ENCODE peak calls at places on chromosomes 5 and 9, in ten cellular contexts. Y, G, B, W, C, N, S, V, Q and Z are unnamed samples.

GRCh38 chr5:11528720-11529119 is 375.5 kb downstream of the CTNND2 start:
- DNase-seq in Y (no peak), Q (no peak), G (no peak), V (peak), S (peak), W (no peak), C (no peak), N (no peak), B (no peak), Z (no peak)

GRCh38 chr5:16685069-16685468 is 68.3 kb upstream of the RETREG1 start:
- DNase-seq in V (no peak), N (no peak), C (no peak), S (no peak), B (no peak), W (no peak), Y (no peak), G (no peak), Q (no peak), Z (no peak)

GRCh38 chr5:82470185-82470584 is 192.0 kb upstream of the RPS23 start:
- DNase-seq in N (no peak), C (no peak), W (peak), S (no peak), V (no peak), Q (no peak), G (no peak), B (no peak), Y (no peak), Z (no peak)

GRCh38 chr9:136544549-136545064 is 1.2 kb downstream of the NOTCH1 start:
- DNase-seq in Y (no peak), N (peak), B (peak), V (peak), W (peak), C (peak), S (peak), G (peak), Q (peak), Z (peak)

GRCh38 chr5:180494510-180495181 is 467 bp downstream of the CNOT6 start:
- DNase-seq in W (no peak), N (peak), S (peak), B (no peak), Q (peak), C (peak), G (peak), V (peak), Y (no peak), Z (peak)

GRCh38 chr5:123450641-123451421 is 27.6 kb upstream of the CEP120 start:
- DNase-seq in N (no peak), B (no peak), W (no peak), Y (no peak), C (no peak), G (no peak), Q (peak), V (no peak), S (no peak), Z (no peak)

GRCh38 chr9:120820095-120820494 is 22.6 kb downstream of the PSMD5 start:
- DNase-seq in Q (no peak), V (no peak), C (no peak), N (no peak), B (no peak), S (no peak), Y (no peak), G (no peak), W (no peak), Z (no peak)

GRCh38 chr9:124868511-124869465 is 6.9 kb downstream of the ARPC5L start:
- DNase-seq in G (peak), Q (peak), C (peak), Y (no peak), N (peak), S (peak), V (peak), B (peak), W (peak), Z (peak)

GRCh38 chr9:124264812-124265211 is 7.1 kb downstream of the NEK6 start:
- DNase-seq in G (no peak), Y (no peak), W (no peak), V (no peak), S (no peak), Q (no peak), N (no peak), C (no peak), B (no peak), Z (no peak)

GRCh38 chr9:76510041-76510440 is 51.1 kb downstream of the GCNT1 start:
- DNase-seq in S (no peak), W (no peak), C (no peak), Q (no peak), Y (no peak), G (no peak), B (no peak), V (no peak), N (no peak), Z (no peak)

GRCh38 chr5:177300971-177301370 is 2.5 kb downstream of the RAB24 start:
- DNase-seq in G (no peak), Q (peak), N (no peak), V (no peak), Y (no peak), B (no peak), W (peak), C (no peak), S (no peak), Z (no peak)

GRCh38 chr5:177303925-177304391 is 359 bp downstream of the PRELID1 start:
- DNase-seq in S (no peak), B (no peak), Y (no peak), V (no peak), N (no peak), W (no peak), Q (no peak), G (no peak), C (no peak), Z (no peak)

GRCh38 chr5:177303121-177303924 is at the start of the genes PRELID1 and RAB24:
- DNase-seq in V (peak), S (peak), Y (no peak), Q (peak), N (peak), G (peak), B (peak), C (peak), W (peak), Z (peak)

GRCh38 chr5:177301503-177302165 is 1.9 kb downstream of the RAB24 start:
- DNase-seq in Q (peak), G (no peak), C (no peak), V (no peak), N (peak), B (no peak), W (peak), S (no peak), Y (no peak), Z (no peak)

GRCh38 chr5:177302354-177303110 is 987 bp downstream of the RAB24 start:
- DNase-seq in Q (no peak), C (no peak), S (no peak), V (no peak), B (no peak), Y (no peak), N (no peak), W (peak), G (no peak), Z (no peak)
- H3K27ac ChIP-seq in Q (peak), C (peak), S (no peak), V (peak), B (peak), Y (peak), N (no peak), W (peak), G (peak), Z (peak)

DNA sequence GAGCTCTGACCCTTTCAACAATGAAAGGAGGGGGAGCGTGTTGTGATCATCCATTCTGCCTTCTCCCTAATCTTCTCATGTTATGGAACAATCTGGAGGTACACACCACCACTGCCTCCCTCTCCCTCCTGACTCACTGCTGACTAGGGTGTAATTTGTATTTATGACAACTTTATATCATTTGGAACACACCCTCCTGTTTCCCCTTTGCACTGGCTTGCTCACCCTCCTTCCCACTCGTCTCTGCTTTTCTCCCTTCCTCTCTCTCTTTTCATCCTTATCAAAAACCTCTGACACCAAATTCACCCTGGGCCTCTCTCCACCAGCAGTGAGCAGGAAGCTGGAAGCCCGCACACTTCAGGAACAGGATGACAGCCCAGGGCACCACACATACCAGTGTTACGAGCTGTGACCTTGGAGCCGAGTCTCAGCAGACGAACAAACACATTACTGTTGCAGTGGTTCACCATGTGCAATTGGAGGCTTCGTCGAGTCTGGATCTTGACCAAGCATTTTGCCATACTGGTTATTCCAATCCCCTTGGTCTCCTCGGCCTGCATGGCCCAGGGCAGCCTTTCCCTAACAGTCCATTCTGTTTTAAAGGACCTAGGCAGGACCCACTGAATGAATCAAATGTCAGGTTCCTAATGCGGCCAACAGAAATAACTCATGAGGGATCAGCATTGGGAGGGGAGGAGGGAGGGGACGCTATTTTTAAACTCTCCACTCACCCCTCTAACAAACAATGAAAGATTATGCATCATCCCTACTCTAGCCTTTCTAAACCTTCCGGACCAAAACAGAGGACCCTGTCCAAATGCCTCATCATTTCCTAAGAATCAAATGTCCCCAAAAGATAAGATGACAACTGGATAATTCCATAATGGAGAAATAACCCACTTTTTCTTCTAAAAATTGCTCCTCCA is 203.9 kb upstream of the RASEF start:
- DNase-seq in S (peak), B (no peak), Y (no peak), V (peak), C (no peak), W (peak), G (no peak), N (no peak), Q (no peak), Z (no peak)
- H3K4me3 ChIP-seq in S (peak), B (no peak), Y (no peak), V (peak), C (no peak), W (peak), G (no peak), N (no peak), Q (no peak), Z (no peak)

DNA sequence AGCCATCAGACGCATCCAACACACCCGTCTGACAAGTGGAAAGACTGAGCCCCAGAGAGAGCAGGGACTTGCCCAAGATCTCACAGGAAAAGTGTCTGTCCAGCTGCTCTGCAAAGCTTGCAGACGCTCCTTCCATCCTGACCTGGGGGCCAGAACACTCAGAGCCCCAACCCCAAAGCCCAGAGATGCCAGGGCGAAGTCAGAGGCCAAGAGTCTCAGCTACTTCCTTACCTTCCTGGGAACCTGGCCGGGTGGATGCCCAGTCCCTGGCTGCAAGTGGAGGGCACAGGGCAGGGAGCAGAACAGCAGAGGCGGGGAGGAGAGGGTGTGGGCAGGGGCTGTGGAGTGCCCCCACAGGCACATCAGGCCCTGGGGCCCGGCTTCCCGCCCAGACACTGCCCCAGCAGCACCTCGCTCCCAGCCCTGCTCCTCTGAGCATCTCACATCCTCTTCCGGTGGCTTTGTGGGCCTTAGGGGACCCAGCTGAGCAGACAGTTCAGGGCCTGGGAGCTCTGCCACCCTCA is 9.7 kb upstream of the RALGDS start:
- DNase-seq in V (no peak), N (no peak), S (no peak), W (no peak), Q (no peak), B (peak), G (peak), Y (no peak), C (no peak), Z (peak)
- H3K27ac ChIP-seq in V (peak), N (no peak), S (no peak), W (no peak), Q (no peak), B (peak), G (peak), Y (no peak), C (peak), Z (peak)

DNA sequence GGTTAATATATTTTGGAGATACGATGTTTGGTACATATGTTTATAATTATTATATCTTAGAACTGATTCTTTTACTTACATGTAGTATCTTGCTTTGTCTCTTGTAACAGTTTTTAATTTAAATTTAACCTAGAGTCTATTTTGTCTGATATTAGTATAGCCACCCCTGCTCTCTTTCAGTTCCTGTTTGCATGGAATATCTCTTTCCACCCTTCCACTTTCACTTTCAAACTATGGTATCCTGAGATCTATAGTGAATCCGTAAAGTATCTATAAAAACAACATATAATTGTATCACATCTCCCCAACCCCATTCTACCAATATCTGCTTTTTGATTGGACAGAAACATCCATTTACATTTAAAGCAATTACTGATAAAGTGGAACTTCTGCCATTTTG is 7.2 kb downstream of the IRGM start:
- DNase-seq in Q (no peak), S (no peak), Y (no peak), B (no peak), V (no peak), G (no peak), W (no peak), N (no peak), C (no peak), Z (no peak)
- H3K4me3 ChIP-seq in Q (no peak), S (no peak), Y (no peak), B (no peak), V (no peak), G (no peak), W (no peak), N (no peak), C (no peak), Z (no peak)

GRCh38 chr5:56422060-56422762 is 189.1 kb upstream of the ANKRD55 start:
- DNase-seq in Q (peak), C (no peak), W (peak), V (no peak), Y (no peak), S (no peak), B (no peak), N (peak), G (no peak), Z (no peak)
- H3K27ac ChIP-seq in Q (no peak), C (no peak), W (no peak), V (no peak), Y (no peak), S (no peak), B (no peak), N (peak), G (no peak), Z (no peak)

GRCh38 chr5:55226934-55227737 is at the start of gene MCIDAS:
- DNase-seq in B (no peak), Q (peak), W (peak), S (peak), V (peak), N (peak), C (peak), Y (no peak), G (peak), Z (peak)
- H3K4me3 ChIP-seq in B (no peak), Q (peak), W (peak), S (peak), V (peak), N (peak), C (peak), Y (peak), G (peak), Z (peak)